ENCODE peak calls at places on chromosome 19, in four cellular contexts. I, K, M and X are unnamed samples.
A peak's percentile ranks its signal among the peaks of the same experiment; 100 is the strongest.

GRCh38 chr19:55069137-55069858 is 6.3 kb upstream of the RDH13 start:
- DNase-seq in I (peak; percentile 57), K (no peak), M (no peak), X (peak; percentile 66)

GRCh38 chr19:18086590-18087138 is at the start of gene IL12RB1:
- DNase-seq in I (no peak), K (no peak), M (peak; percentile 44), X (no peak)

GRCh38 chr19:48556163-48556562 is 4.2 kb downstream of the SULT2B1 start:
- DNase-seq in I (peak; percentile 12), K (peak; percentile 75), M (no peak), X (no peak)

GRCh38 chr19:58218899-58219298 is 9.8 kb upstream of the ZNF544 start:
- DNase-seq in I (peak; percentile 35), K (peak; percentile 8), M (no peak), X (peak; percentile 41)

GRCh38 chr19:14952767-14953166 is 11.5 kb downstream of the OR7C2 start:
- DNase-seq in I (no peak), K (no peak), M (no peak), X (no peak)

GRCh38 chr19:10389863-10390262 is 9.5 kb upstream of the TYK2 start:
- DNase-seq in I (peak; percentile 16), K (no peak), M (no peak), X (no peak)

GRCh38 chr19:18603255-18603957 is 3.2 kb downstream of the CRLF1 start:
- DNase-seq in I (peak; percentile 55), K (no peak), M (no peak), X (peak; percentile 78)

GRCh38 chr19:3121396-3121795 is 14.4 kb upstream of the GNA15 start:
- DNase-seq in I (no peak), K (no peak), M (no peak), X (no peak)

GRCh38 chr19:18991050-18991449 is 42.3 kb downstream of the SUGP2 start:
- DNase-seq in I (no peak), K (no peak), M (no peak), X (no peak)

GRCh38 chr19:18478545-18479311 is 40.8 kb upstream of the ISYNA1 start:
- DNase-seq in I (no peak), K (peak; percentile 88), M (peak; percentile 51), X (peak; percentile 70)

GRCh38 chr19:10238172-10238783 is 7.1 kb upstream of the S1PR2 start:
- DNase-seq in I (no peak), K (peak; percentile 83), M (no peak), X (no peak)

GRCh38 chr19:49614096-49614857 is 23.3 kb downstream of the PRR12 start:
- DNase-seq in I (no peak), K (peak; percentile 51), M (no peak), X (no peak)

GRCh38 chr19:29259153-29259552 is 46.2 kb upstream of the UQCRFS1 start:
- DNase-seq in I (peak; percentile 40), K (no peak), M (no peak), X (no peak)

GRCh38 chr19:5706876-5707573 is 12.9 kb downstream of the LONP1 start:
- DNase-seq in I (peak; percentile 13), K (no peak), M (no peak), X (no peak)

GRCh38 chr19:11948646-11949045 is 16.2 kb upstream of the ZNF763 start:
- DNase-seq in I (no peak), K (no peak), M (no peak), X (no peak)

GRCh38 chr19:17829855-17830566 is 8.7 kb upstream of the INSL3 start:
- DNase-seq in I (peak; percentile 87), K (no peak), M (no peak), X (peak; percentile 96)

GRCh38 chr19:12766051-12766521 is 9.3 kb downstream of the HOOK2 start:
- DNase-seq in I (peak; percentile 49), K (peak; percentile 76), M (no peak), X (no peak)

GRCh38 chr19:18049390-18049789 is 37.3 kb downstream of the IL12RB1 start:
- DNase-seq in I (no peak), K (no peak), M (no peak), X (no peak)

GRCh38 chr19:7883796-7884570 is 4.3 kb upstream of the LRRC8E start:
- DNase-seq in I (no peak), K (no peak), M (no peak), X (no peak)

GRCh38 chr19:15118248-15118647 is 11.0 kb downstream of the SYDE1 start:
- DNase-seq in I (no peak), K (no peak), M (no peak), X (no peak)

GRCh38 chr19:57888107-57888493 is 737 bp downstream of the ZNF814 start:
- DNase-seq in I (no peak), K (no peak), M (no peak), X (no peak)

GRCh38 chr19:48631254-48631653 is 5.9 kb downstream of the DBP start:
- DNase-seq in I (no peak), K (no peak), M (no peak), X (no peak)

GRCh38 chr19:42480335-42481095 is 37.8 kb upstream of the CXCL17 start:
- DNase-seq in I (no peak), K (peak; percentile 93), M (no peak), X (no peak)

DNA sequence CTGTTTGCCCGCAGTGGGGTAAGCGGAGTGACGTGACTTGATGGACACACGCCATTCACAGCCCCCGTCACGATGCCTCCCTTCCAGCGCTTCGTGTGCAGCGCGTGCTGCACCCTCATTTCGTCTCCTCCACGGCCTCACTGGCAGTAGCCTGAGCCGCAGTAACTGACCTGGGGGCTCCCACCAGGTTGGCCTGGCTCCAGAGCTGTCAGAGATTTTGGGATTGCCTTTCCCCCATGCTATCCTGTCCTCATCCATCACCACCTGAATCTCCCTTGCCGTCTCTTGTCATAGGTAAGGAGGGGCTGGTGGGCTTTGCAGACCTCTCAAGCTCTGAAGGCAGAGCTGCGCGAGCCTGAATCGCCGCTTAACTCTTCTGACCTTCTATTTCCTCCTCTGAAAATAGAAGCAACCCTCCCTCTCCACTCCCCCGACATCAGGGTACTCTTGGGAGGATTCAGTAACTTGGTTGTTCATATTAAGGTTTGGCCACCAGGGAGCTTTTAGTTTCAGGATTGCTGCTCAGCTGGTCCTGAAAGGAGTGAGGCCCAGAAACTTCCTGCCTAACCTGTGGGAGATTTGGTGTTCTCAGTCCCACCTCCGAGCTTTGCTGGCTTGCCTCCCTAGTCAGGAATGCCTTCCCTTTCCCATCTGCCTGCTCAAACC is 27.9 kb downstream of the SIGLEC5 start:
- DNase-seq in I (no peak), K (no peak), M (no peak), X (no peak)
- H3K4me1 ChIP-seq in I (peaks cover 8% of the 10 kb centered on the region), K (no peaks in the 10 kb centered on the region), M (peaks cover 33% of the 10 kb centered on the region), X (no peaks in the 10 kb centered on the region)

GRCh38 chr19:46481187-46481586 is 9.8 kb upstream of the PNMA8A start:
- DNase-seq in I (no peak), K (no peak), M (no peak), X (no peak)
- TF ChIP-seq NFIC in I (no peak), K (no peak), M (no peak), X (no peak)

GRCh38 chr19:34310494-34310981 is 54.5 kb upstream of the GPI start:
- DNase-seq in I (no peak), K (no peak), M (no peak), X (no peak)
- TF ChIP-seq FOXM1 in I (no peak), K (no peak), M (no peak), X (no peak)

DNA sequence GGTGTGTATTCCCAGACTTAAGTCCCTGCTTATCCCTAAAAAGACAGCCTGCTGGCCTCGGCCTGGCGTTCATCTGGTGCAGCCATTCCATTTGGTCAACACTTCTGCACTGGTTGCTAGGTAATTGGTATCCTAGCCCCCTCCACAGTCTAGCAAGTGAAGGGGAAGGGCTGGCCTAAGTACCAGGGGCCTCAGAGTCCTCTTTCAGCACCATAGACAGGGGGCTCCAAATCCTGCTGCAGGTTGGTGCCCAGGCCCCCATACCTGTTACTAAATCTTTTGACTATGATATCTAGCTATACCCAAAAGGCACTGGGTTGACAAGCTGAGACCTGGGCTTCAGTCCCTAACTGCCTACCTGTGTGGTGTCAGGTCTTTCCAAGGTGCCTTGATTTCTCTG is 4.0 kb upstream of the CCDC97 start:
- DNase-seq in I (no peak), K (no peak), M (no peak), X (no peak)
- H3K4me1 ChIP-seq in I (peaks cover 11% of the 10 kb centered on the region), K (peaks cover 15% of the 10 kb centered on the region), M (peaks cover 61% of the 10 kb centered on the region), X (peaks cover 7% of the 10 kb centered on the region)

GRCh38 chr19:4523306-4524110 is 5.2 kb upstream of the PLIN4 start:
- DNase-seq in I (peak; percentile 86), K (peak; percentile 51), M (no peak), X (peak; percentile 86)
- TF ChIP-seq NFIC in I (peak; percentile 80), K (no peak), M (no peak), X (no peak)